ENCODE peak calls at places on chromosomes 11 and 22, in four cellular contexts. P is neuronal stem cell, R is IMR-90, C is mesenchymal stem cell. A is an unnamed sample.

GRCh38 chr11:44727114-44727372 is 281 bp downstream of the TSPAN18 start:
- DNase-seq in P (no peak), R (no peak), C (no peak), A (peak)

GRCh38 chr11:113014731-113015455 is 53.7 kb downstream of the NCAM1 start:
- DNase-seq in P (no peak), R (no peak), C (peak), A (no peak)

GRCh38 chr22:41998361-41999261 is at the start of gene WBP2NL:
- DNase-seq in P (no peak), R (peak), C (no peak), A (no peak)

GRCh38 chr11:33802414-33802950 is 28.2 kb upstream of the FBXO3 start:
- DNase-seq in P (peak), R (peak), C (peak), A (peak)

GRCh38 chr11:62787005-62787759 is at the start of gene TMEM179B:
- DNase-seq in P (peak), R (peak), C (peak), A (peak)

GRCh38 chr11:103257360-103257759 is 148.1 kb downstream of the DYNC2H1 start:
- DNase-seq in P (no peak), R (peak), C (peak), A (peak)

GRCh38 chr11:27563201-27563600 is 56.6 kb upstream of the LIN7C start:
- DNase-seq in P (no peak), R (peak), C (peak), A (no peak)

GRCh38 chr11:72930011-72930410 is 115.8 kb downstream of the ATG16L2 start:
- DNase-seq in P (no peak), R (peak), C (peak), A (peak)

GRCh38 chr11:128174465-128175101 is 412.8 kb downstream of the ETS1 start:
- DNase-seq in P (no peak), R (peak), C (peak), A (peak)

GRCh38 chr11:70466154-70466553 is 67.8 kb downstream of the CTTN start:
- DNase-seq in P (no peak), R (peak), C (peak), A (peak)

GRCh38 chr22:17694193-17694592 is 55.6 kb downstream of the BCL2L13 start:
- DNase-seq in P (no peak), R (no peak), C (no peak), A (no peak)

GRCh38 chr11:19822531-19822930 is 109.9 kb downstream of the NAV2 start:
- DNase-seq in P (no peak), R (no peak), C (no peak), A (no peak)

GRCh38 chr11:83235825-83236224 is 42.3 kb downstream of the ANKRD42 start:
- DNase-seq in P (no peak), R (peak), C (peak), A (no peak)

DNA sequence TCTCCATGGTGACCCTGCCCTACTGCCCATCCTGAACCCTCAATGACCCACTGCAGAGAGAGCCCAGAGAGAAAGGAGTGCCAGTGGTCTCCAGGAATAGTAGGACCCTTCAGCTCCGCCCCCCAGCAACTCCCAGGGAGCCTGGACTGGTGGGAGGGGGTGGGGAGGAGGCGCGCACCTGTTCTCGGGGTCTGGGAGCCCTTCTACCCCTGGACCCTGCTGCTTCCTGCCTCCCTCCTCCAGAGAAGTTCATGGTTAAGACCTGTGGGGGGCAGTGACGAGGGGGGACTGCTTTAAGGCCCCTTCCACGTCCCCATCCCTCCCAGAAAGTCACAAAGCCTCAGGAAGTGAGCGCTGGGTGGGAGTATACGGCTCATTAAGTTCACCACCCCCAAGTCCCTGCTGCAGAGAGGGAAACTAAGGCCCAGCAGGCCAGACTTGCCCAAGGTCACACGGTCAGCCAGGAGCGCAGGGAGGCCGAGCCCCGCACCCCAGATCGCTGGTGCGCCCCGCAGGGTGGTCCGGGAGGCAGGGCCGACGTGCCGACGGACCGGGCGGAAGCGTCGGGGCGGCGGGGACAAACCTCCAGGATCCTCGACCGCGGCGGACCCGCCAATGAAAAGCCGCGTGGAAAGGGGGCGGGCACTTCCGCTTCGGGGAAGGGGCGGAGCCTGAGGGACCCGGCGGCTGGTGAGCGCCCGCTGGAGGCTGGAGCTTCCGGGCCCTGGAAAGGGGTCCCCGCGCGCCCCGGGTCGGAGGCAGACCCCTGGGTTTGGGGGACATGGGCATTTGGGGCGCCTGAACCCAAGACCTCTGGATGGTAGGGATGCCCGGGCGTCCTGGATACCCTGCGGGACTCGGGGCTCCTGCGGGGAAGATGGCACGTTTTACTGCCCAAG is at the start of the genes NUDT22 and TRPT1:
- DNase-seq in P (peak), R (peak), C (peak), A (peak)
- H4K8ac ChIP-seq in P (peak), R (peak), C (peak), A (peak)

DNA sequence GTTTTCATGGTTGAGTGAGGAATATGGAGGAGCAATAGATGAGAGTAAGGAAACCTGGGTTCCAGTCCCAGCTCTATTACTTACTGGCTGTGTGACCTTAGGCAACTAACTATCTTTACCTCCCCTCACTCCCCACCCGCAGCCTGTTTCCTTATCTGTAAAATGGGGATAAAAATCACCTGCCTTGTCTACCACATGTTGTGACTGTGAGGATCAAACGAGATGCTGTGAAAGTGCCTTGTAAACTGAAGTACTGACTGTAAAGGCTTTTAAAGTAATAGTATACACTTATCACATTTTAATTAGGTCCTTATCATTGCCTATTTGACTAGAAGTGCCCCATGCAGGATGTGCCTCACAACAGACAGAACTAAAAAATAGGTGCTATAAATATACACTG is 18.9 kb upstream of the PPP2R1B start:
- DNase-seq in P (no peak), R (no peak), C (no peak), A (peak)
- H3K4me2 ChIP-seq in P (no peak), R (no peak), C (no peak), A (no peak)

DNA sequence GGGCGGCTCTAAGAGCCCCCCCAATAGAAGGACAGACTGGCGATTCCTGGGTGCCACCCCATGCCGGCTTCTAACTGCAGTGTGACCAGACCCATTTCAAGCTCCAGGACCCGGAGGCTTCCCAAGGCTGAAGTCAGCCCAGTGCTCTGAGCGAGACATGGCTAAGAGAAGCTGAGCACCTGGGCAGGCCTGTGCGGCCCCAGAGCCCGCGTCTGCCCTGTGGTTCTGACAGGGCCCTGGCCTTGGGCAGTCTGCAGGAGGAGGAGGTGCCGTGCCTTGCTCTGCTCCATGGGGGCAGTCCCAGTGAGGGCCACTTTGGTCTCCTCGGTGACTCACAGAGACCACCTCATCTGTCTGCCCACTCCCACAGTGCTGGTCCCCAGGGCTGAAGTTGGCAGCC is 1314.2 kb downstream of the BRD1 start:
- DNase-seq in P (no peak), R (no peak), C (no peak), A (no peak)
- H4K8ac ChIP-seq in P (no peak), R (no peak), C (no peak), A (no peak)

DNA sequence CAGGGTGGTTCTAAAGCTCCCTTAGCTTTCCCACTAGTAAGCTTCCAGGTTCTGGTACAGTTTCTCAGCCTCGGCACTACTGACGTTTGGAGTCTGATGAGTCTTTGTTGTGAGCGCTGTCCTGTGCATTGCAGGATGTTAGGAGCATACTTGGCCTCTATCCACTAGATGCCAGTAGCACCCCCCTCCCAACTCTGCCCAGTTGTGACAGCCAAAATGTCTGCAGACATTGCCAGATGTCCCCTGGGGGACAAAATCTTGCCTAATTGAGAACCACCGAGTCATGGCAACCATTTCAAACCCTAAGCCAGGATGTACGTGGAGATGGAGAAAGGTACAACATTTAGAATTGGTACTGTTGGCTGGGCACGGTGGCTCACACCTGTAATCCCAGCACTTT is 68.7 kb downstream of the PTPRJ start:
- DNase-seq in P (no peak), R (no peak), C (no peak), A (no peak)
- H3K4me2 ChIP-seq in P (no peak), R (no peak), C (no peak), A (no peak)